ENCODE peak calls at places on chromosome 10, in nine cellular contexts. C is PC-9; Z is IMR-90; E is GM23338; Y is CD8-positive, alpha-beta T cell; L is psoas muscle; S is BE2C; N is adrenal gland; J is sigmoid colon. M is an unnamed sample.

GRCh38 chr10:1085258-1085657 is 29.1 kb downstream of the WDR37 start:
- DNase-seq in N (peak; percentile 42), Z (peak; percentile 14), C (no peak), Y (no peak), S (no peak), L (no peak), J (no peak), E (no peak), M (peak; percentile 16)

GRCh38 chr10:24971374-24971773 is 19.0 kb upstream of the PRTFDC1 start:
- DNase-seq in S (no peak), J (no peak), E (no peak), L (no peak), Z (no peak), N (no peak), Y (no peak), C (no peak), M (no peak)

GRCh38 chr10:44958196-44958896 is 1.3 kb upstream of the RASSF4 start:
- DNase-seq in N (peak; percentile 70), J (peak; percentile 66), C (peak; percentile 60), E (no peak), Y (no peak), Z (peak; percentile 70), L (no peak), S (no peak), M (no peak)

GRCh38 chr10:113221756-113222168 is 271.7 kb downstream of the TCF7L2 start:
- DNase-seq in L (no peak), Z (no peak), N (peak; percentile 57), E (peak; percentile 51), Y (no peak), C (no peak), J (no peak), S (peak; percentile 85), M (no peak)

GRCh38 chr10:95475827-95476481 is 85.2 kb downstream of the SORBS1 start:
- DNase-seq in Z (no peak), N (no peak), L (peak; percentile 73), Y (no peak), J (no peak), E (peak; percentile 48), C (no peak), S (no peak), M (no peak)

GRCh38 chr10:35336921-35337741 is 822 bp downstream of the CCNY start:
- DNase-seq in N (peak; percentile 71), S (peak; percentile 51), L (peak; percentile 69), J (peak; percentile 80), Z (no peak), C (no peak), E (peak; percentile 45), Y (peak; percentile 13), M (peak; percentile 38)

GRCh38 chr10:110305767-110306451 is 1.2 kb upstream of the SMNDC1 start:
- DNase-seq in E (peak; percentile 82), J (no peak), C (peak; percentile 80), Y (no peak), L (no peak), S (peak; percentile 40), Z (peak; percentile 95), N (peak; percentile 81), M (peak; percentile 89)

GRCh38 chr10:53361281-53361680 is 588.7 kb upstream of the MBL2 start:
- DNase-seq in N (no peak), Y (no peak), J (no peak), L (no peak), S (no peak), C (no peak), Z (no peak), E (no peak), M (no peak)

GRCh38 chr10:44300666-44301649 is 83.9 kb downstream of the CXCL12 start:
- DNase-seq in E (no peak), S (peak; percentile 83), C (peak; percentile 82), Y (no peak), Z (peak; percentile 100), L (no peak), N (peak; percentile 83), J (no peak), M (peak; percentile 70)

GRCh38 chr10:122051609-122052385 is 62.8 kb downstream of the TACC2 start:
- DNase-seq in L (peak; percentile 63), C (peak; percentile 80), N (peak; percentile 80), Y (no peak), J (peak; percentile 80), Z (peak; percentile 65), S (peak; percentile 58), E (peak; percentile 92), M (peak; percentile 77)

GRCh38 chr10:125538947-125539649 is 143.9 kb downstream of the TEX36 start:
- DNase-seq in N (no peak), S (no peak), Y (no peak), J (peak; percentile 73), E (peak; percentile 18), C (peak; percentile 43), Z (no peak), L (no peak), M (no peak)

GRCh38 chr10:77636967-77637473 is 588 bp downstream of the KCNMA1 start:
- DNase-seq in L (no peak), N (no peak), S (peak; percentile 21), Y (no peak), Z (no peak), E (no peak), J (peak; percentile 68), C (no peak), M (no peak)

GRCh38 chr10:113326160-113327111 is 226.4 kb upstream of the HABP2 start:
- DNase-seq in J (peak; percentile 82), C (peak; percentile 91), Z (peak; percentile 81), N (peak; percentile 94), E (peak; percentile 43), S (peak; percentile 77), L (peak; percentile 68), Y (no peak), M (peak; percentile 62)

GRCh38 chr10:128627811-128628210 is 501.6 kb upstream of the MKI67 start:
- DNase-seq in Y (no peak), J (no peak), E (no peak), L (no peak), C (no peak), N (no peak), S (no peak), Z (no peak), M (no peak)

GRCh38 chr10:76435154-76435553 is 1003.7 kb downstream of the LRMDA start:
- DNase-seq in J (no peak), Z (no peak), E (no peak), Y (no peak), N (no peak), C (no peak), S (no peak), L (no peak), M (no peak)
- TF ChIP-seq CTCF in J (no peak), Z (no peak), E (peak; percentile 25), Y (no peak), N (no peak), C (no peak), S (no peak), L (no peak), M (no peak)

DNA sequence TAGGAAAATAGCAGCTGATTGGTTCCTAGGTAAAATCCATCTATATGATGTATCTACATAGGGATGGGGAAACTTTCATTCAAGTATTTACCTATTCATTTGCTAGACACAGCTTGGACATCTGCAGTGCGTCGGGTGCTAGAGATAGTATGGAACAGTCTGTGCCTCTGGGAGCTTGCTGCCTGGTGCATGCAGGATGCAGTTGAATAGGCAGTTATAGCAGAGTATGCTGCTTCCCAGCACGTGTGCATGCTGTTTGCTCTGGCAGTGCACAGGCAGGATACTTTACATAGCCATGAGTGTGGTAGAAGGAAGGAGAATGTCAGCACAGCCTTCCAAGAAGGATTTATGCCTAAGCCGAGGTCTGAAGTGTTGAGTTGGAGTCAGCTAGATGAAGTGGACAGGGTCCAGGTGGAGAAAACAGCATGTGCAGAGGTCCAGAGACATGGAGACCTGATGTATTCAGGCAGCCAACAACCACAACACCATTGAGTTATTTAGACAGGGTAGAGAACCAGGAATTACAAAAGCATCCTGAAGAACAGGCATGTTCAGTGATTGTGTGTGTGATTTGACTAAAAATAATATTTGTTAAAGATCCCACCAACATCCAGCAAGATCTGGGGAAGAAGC is 8.1 kb downstream of the MAP3K8 start:
- DNase-seq in C (no peak), L (no peak), N (no peak), J (no peak), S (no peak), Z (no peak), E (no peak), Y (no peak), M (no peak)
- H3K4me1 ChIP-seq in C (peaks cover 34% of the 10 kb centered on the region), L (peaks cover 71% of the 10 kb centered on the region), N (peaks cover 56% of the 10 kb centered on the region), J (peaks cover 34% of the 10 kb centered on the region), S (no peaks in the 10 kb centered on the region), Z (peaks cover 22% of the 10 kb centered on the region), E (peaks cover 18% of the 10 kb centered on the region), Y (peaks cover 12% of the 10 kb centered on the region), M (peaks cover 26% of the 10 kb centered on the region)

GRCh38 chr10:58718596-58718995 is 205.9 kb downstream of the BICC1 start:
- DNase-seq in L (no peak), C (no peak), Y (no peak), J (no peak), E (no peak), N (no peak), Z (no peak), S (no peak), M (no peak)

GRCh38 chr10:58715056-58715455 is 202.4 kb downstream of the BICC1 start:
- DNase-seq in C (no peak), S (no peak), E (no peak), Y (no peak), N (no peak), J (no peak), Z (peak; percentile 23), L (no peak), M (peak; percentile 65)

GRCh38 chr10:58712136-58712535 is 199.5 kb downstream of the BICC1 start:
- DNase-seq in C (no peak), Y (no peak), N (no peak), E (no peak), S (no peak), L (no peak), Z (peak; percentile 19), J (no peak), M (no peak)

GRCh38 chr10:58714436-58714835 is 201.8 kb downstream of the BICC1 start:
- DNase-seq in Y (no peak), J (no peak), E (no peak), Z (no peak), C (no peak), S (no peak), L (no peak), N (no peak), M (no peak)

DNA sequence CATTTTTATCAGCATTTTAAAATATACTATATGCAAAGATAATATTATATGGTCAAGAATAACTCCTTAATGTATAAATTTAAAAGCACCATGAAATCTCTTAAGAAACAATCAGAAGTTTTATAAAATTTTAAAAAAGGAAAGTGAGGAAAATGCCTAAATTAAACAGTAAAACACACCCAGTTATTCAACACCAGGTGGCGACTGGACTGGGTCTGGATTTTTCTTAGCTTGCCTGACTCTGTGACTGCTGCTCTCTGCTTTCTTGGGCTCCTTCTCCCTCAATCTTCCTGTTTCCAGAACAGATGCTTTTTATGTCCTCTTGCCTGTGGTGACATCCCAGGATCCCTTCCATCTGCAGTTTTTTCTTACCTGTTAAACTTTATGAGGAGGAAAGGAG is 200.3 kb downstream of the BICC1 start:
- DNase-seq in E (peak; percentile 32), L (no peak), Y (no peak), S (no peak), C (no peak), N (no peak), Z (no peak), J (no peak), M (peak; percentile 29)
- TF ChIP-seq CTCF in E (peak; percentile 50), L (no peak), Y (no peak), S (peak; percentile 52), C (peak; percentile 17), N (no peak), Z (peak; percentile 25), J (no peak), M (peak; percentile 33)

DNA sequence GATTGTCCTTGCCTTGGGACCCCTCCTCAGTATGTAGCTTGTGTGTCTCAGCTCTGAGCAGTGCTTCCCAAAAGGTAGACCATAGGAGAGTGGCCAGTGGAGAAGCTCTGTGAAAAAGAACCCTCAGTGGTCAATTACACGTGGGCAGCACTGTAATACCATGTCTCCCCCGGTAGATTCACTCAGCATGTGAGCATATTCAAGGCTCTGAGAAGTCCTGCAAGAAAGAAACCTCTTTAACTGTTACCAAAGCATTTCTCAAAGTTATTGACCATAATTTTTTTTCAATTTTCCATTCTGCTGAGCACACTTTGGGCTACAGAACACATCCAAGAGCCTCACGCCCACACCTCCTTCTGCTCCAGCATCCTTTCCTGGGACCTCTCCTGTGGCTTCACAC is 143.1 kb downstream of the RGS10 start:
- DNase-seq in J (no peak), Z (no peak), N (no peak), L (no peak), C (no peak), E (no peak), S (no peak), Y (no peak), M (no peak)
- H3K4me1 ChIP-seq in J (no peaks in the 10 kb centered on the region), Z (peaks cover 25% of the 10 kb centered on the region), N (peaks cover 19% of the 10 kb centered on the region), L (peaks cover 6% of the 10 kb centered on the region), C (no peaks in the 10 kb centered on the region), E (no peaks in the 10 kb centered on the region), S (no peaks in the 10 kb centered on the region), Y (no peaks in the 10 kb centered on the region), M (no peaks in the 10 kb centered on the region)